ENCODE peak calls at places on chromosomes 3 and 15, in six cellular contexts. P is right lobe of liver, F is uterus, R is endothelial cell of umbilical vein, A is neural progenitor cell, W is HCT116. S is an unnamed sample.

GRCh38 chr3:53804697-53805462 is 41.3 kb downstream of the CHDH start:
- DNase-seq in W (peak; percentile 8), R (no peak), A (no peak), P (no peak), F (peak; percentile 28), S (no peak)

GRCh38 chr15:87628311-87628710 is 628.2 kb downstream of the NTRK3 start:
- DNase-seq in F (no peak), W (no peak), A (no peak), R (no peak), P (no peak), S (no peak)

GRCh38 chr3:70829101-70829500 is 516.7 kb upstream of the MDFIC2 start:
- DNase-seq in F (no peak), R (peak; percentile 89), A (no peak), P (peak; percentile 19), W (no peak), S (no peak)

GRCh38 chr3:35946121-35946856 is 307.0 kb downstream of the ARPP21 start:
- DNase-seq in F (no peak), R (peak; percentile 59), W (no peak), A (peak; percentile 54), P (no peak), S (no peak)

GRCh38 chr3:111859061-111859973 is at the start of gene PHLDB2:
- DNase-seq in P (peak; percentile 79), W (no peak), F (peak; percentile 84), R (peak; percentile 78), A (peak; percentile 96), S (peak; percentile 73)

GRCh38 chr15:29687939-29688884 is 134.1 kb downstream of the TJP1 start:
- DNase-seq in W (no peak), A (no peak), R (no peak), F (peak; percentile 8), P (no peak), S (no peak)

GRCh38 chr3:197541756-197542539 is 13.8 kb downstream of the BDH1 start:
- DNase-seq in W (no peak), A (peak; percentile 86), P (peak; percentile 60), R (peak; percentile 43), F (peak; percentile 30), S (no peak)

GRCh38 chr3:45178131-45179023 is 32.2 kb upstream of the CDCP1 start:
- DNase-seq in F (no peak), W (no peak), A (no peak), R (no peak), P (no peak), S (no peak)

GRCh38 chr3:189342811-189343210 is 171.0 kb downstream of the TPRG1 start:
- DNase-seq in W (no peak), P (no peak), A (no peak), R (no peak), F (no peak), S (no peak)

GRCh38 chr15:90836296-90836871 is 32.0 kb upstream of the FURIN start:
- DNase-seq in A (no peak), R (peak; percentile 24), W (no peak), F (no peak), P (no peak), S (no peak)

GRCh38 chr3:122680381-122681293 is at the start of gene PARP14:
- DNase-seq in P (peak; percentile 82), W (no peak), R (peak; percentile 77), F (peak; percentile 80), A (peak; percentile 60), S (no peak)

GRCh38 chr15:62482715-62483429 is 317.8 kb upstream of the C2CD4B start:
- DNase-seq in P (no peak), A (peak; percentile 72), W (peak; percentile 24), R (no peak), F (no peak), S (no peak)

GRCh38 chr15:31206386-31207174 is 105.1 kb upstream of the TRPM1 start:
- DNase-seq in W (no peak), F (no peak), A (no peak), P (no peak), R (no peak), S (no peak)

GRCh38 chr3:121995190-121996137 is 26.6 kb downstream of the ILDR1 start:
- DNase-seq in P (peak; percentile 45), W (peak; percentile 53), F (no peak), A (peak; percentile 76), R (peak; percentile 74), S (peak; percentile 89)

GRCh38 chr3:45980819-45981218 is 14.8 kb downstream of the FYCO1 start:
- DNase-seq in F (no peak), W (no peak), R (no peak), P (no peak), A (no peak), S (no peak)

GRCh38 chr3:187000711-187001151 is 70.4 kb downstream of the ST6GAL1 start:
- DNase-seq in A (no peak), P (no peak), W (no peak), F (no peak), R (no peak), S (no peak)

GRCh38 chr3:4678320-4678719 is 185.2 kb downstream of the ITPR1 start:
- DNase-seq in A (no peak), P (no peak), F (no peak), R (no peak), W (no peak), S (no peak)

GRCh38 chr3:47251689-47252088 is 30.9 kb downstream of the KIF9 start:
- DNase-seq in R (no peak), F (no peak), P (no peak), A (no peak), W (no peak), S (no peak)

GRCh38 chr15:94086360-94086759 is 145.0 kb upstream of the MCTP2 start:
- DNase-seq in P (no peak), F (no peak), R (no peak), W (no peak), A (no peak), S (no peak)

GRCh38 chr3:155009217-155009616 is 70.9 kb upstream of the MME start:
- DNase-seq in W (no peak), F (no peak), A (no peak), P (no peak), R (no peak), S (no peak)

GRCh38 chr3:140821493-140821892 is 120.1 kb upstream of the SLC25A36 start:
- DNase-seq in P (no peak), R (no peak), F (no peak), A (no peak), W (no peak), S (no peak)

GRCh38 chr3:38002940-38003339 is 12.4 kb downstream of the VILL start:
- DNase-seq in R (no peak), W (no peak), A (no peak), F (no peak), P (peak; percentile 14), S (no peak)

GRCh38 chr3:129822679-129823078 is 70.8 kb downstream of the TMCC1 start:
- DNase-seq in P (no peak), A (no peak), R (no peak), W (no peak), F (no peak), S (no peak)

GRCh38 chr3:71573181-71573580 is 10.3 kb downstream of the FOXP1 start:
- DNase-seq in P (no peak), F (no peak), R (no peak), W (no peak), A (peak; percentile 9), S (no peak)

GRCh38 chr3:146831657-146832056 is 226.5 kb upstream of the PLSCR5 start:
- DNase-seq in P (no peak), W (no peak), R (no peak), A (no peak), F (no peak), S (no peak)

GRCh38 chr3:185677146-185677829 is 91.2 kb downstream of the SENP2 start:
- DNase-seq in P (no peak), R (peak; percentile 81), A (peak; percentile 73), F (no peak), W (peak; percentile 69), S (peak; percentile 85)

GRCh38 chr3:101020616-101021015 is 27.4 kb upstream of the ABI3BP start:
- DNase-seq in F (no peak), P (no peak), A (no peak), R (peak; percentile 60), W (no peak), S (no peak)

GRCh38 chr3:123448503-123449091 is at the start of gene ADCY5:
- DNase-seq in W (no peak), F (no peak), R (peak; percentile 12), A (peak; percentile 61), P (peak; percentile 44), S (no peak)

GRCh38 chr15:92159906-92160841 is 233.5 kb upstream of the ST8SIA2 start:
- DNase-seq in F (no peak), R (no peak), A (peak; percentile 16), P (no peak), W (no peak), S (no peak)
- H3K27ac ChIP-seq in F (no peak overlapping the region), R (no peak overlapping the region), A (no peak overlapping the region), P (no peak overlapping the region), W (no peak overlapping the region), S (no peak overlapping the region)

DNA sequence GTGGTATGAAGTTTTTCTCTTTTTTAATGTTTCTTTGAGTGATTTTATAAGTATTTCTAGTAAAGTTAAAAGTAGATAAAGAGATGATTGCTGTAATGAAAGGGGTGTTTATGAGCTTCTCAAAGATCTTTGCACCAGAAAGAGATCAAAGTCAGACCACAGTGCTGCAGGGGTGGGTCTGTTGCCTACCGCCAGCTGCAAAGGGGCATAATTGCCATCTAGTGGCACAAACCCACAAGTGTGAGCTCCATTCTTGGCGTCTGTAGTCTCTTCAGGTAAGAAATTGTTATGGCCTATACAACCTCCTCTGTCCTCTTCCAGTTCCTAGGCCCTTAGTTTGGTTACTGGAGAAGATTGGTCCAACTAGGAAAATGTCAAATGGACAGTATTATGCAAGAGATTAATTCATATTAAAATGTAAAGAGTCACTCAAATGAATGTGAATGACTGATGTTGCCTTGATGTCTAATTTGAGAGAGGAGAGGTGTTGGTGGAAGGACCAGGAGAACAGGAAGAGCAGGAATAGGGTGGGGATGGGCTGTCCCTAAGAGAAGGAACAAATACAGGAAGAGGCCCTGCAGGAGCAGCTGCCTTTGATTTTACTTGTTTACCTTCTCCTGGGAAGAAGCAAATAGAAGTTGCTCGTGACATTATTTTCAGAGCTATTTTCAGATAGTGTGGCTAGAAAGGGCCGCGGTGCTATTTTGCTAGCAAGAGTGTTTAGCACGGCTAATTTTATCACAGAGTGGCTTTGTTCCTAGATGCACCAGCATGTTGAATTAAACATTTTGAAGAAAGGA is 53.0 kb upstream of the GSK3B start:
- DNase-seq in P (no peak), F (no peak), R (peak; percentile 25), W (no peak), A (peak; percentile 19), S (peak; percentile 52)
- H3K27ac ChIP-seq in P (no peak overlapping the region), F (no peak overlapping the region), R (no peak overlapping the region), W (no peak overlapping the region), A (no peak overlapping the region), S (peak overlapping the region; percentile 93)

DNA sequence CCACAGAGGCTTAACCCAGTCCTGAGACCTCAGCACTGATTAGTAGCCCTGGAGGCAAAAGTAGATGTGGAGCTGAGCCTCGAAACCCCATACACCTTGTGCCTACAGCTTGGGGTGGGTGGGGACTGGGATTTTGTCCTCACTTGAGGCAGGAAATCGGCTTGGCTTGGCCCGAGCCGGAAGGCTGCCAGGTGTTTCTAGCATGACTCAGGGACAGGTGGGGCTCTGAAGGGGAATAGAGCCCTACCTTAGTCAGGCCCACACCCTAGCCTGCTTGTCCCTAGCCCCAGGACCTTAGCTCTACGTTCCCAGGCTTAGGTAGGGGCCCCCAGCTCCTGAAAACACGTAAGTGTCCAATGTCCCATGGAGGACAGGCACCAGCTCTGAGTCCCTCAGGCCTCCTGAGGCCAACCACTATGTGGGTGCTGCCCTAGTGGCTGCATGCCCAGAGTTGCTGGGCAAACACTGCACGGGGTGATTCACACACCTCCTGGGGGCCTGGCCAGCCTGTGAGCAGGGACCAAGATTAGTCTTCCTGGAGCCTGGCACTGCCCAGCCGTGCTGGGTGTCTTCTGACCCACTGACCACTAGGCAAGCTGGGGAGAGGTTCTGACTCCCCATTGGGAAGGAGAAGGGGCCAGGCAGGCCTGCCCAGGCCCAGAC is 3.1 kb downstream of the MST1R start:
- DNase-seq in W (peak; percentile 92), A (no peak), P (peak; percentile 84), R (no peak), F (no peak), S (peak; percentile 95)
- H3K27ac ChIP-seq in W (peak overlapping the region; percentile 98), A (no peak overlapping the region), P (no peak overlapping the region), R (no peak overlapping the region), F (no peak overlapping the region), S (peak overlapping the region; percentile 99)

GRCh38 chr3:22383285-22383684 is 632.3 kb upstream of the ZNF385D start:
- DNase-seq in R (no peak), P (no peak), F (no peak), A (no peak), W (no peak), S (no peak)
- H3K27ac ChIP-seq in R (no peak overlapping the region), P (no peak overlapping the region), F (no peak overlapping the region), A (no peak overlapping the region), W (no peak overlapping the region), S (no peak overlapping the region)